ENCODE peak calls at places on chromosomes 5 and 9, in eight cellular contexts. N is cardiac fibroblast, A is suprapubic skin, W is fibroblast of pulmonary artery, X is K562, J is endodermal cell, I is heart right ventricle, F is tibial artery. B is an unnamed sample.

GRCh38 chr5:369151-369939 is 47.8 kb downstream of the AHRR start:
- DNase-seq in N (no peak), X (no peak), F (peak), W (no peak), J (peak), A (no peak), I (no peak), B (no peak)

GRCh38 chr9:129221979-129222635 is 44.0 kb upstream of the IER5L start:
- DNase-seq in X (no peak), J (peak), F (no peak), W (no peak), N (no peak), I (no peak), A (no peak), B (no peak)

GRCh38 chr5:123705741-123706140 is 193.8 kb downstream of the CSNK1G3 start:
- DNase-seq in X (no peak), N (peak), J (no peak), W (peak), F (no peak), I (no peak), A (no peak), B (no peak)

GRCh38 chr5:78574157-78574673 is 74.4 kb downstream of the LHFPL2 start:
- DNase-seq in N (peak), W (no peak), J (no peak), I (no peak), X (no peak), F (no peak), A (no peak), B (no peak)

GRCh38 chr5:38666668-38667498 is 110.4 kb upstream of the LIFR start:
- DNase-seq in N (peak), A (no peak), F (peak), X (peak), I (peak), J (peak), W (peak), B (no peak)

GRCh38 chr5:127907907-127908306 is 175.7 kb upstream of the SLC12A2 start:
- DNase-seq in I (no peak), W (no peak), N (no peak), X (no peak), F (no peak), A (no peak), J (no peak), B (no peak)

GRCh38 chr9:94174164-94174563 is 84.9 kb upstream of the ZNF169 start:
- DNase-seq in J (no peak), A (no peak), W (no peak), F (no peak), X (no peak), N (no peak), I (no peak), B (no peak)

GRCh38 chr5:142322747-142323479 is 1.9 kb downstream of the SPRY4 start:
- DNase-seq in F (peak), X (no peak), J (peak), A (no peak), N (peak), W (peak), I (no peak), B (no peak)

GRCh38 chr5:83036991-83037390 is 40.2 kb downstream of the TMEM167A start:
- DNase-seq in W (no peak), J (no peak), N (peak), F (no peak), I (no peak), A (no peak), X (no peak), B (peak)

GRCh38 chr5:135456238-135457099 is 4.3 kb upstream of the TIFAB start:
- DNase-seq in F (peak), N (peak), I (no peak), X (peak), J (no peak), W (peak), A (no peak), B (no peak)

GRCh38 chr9:10586407-10586806 is 26.4 kb downstream of the PTPRD start:
- DNase-seq in X (no peak), N (no peak), A (no peak), W (no peak), J (no peak), I (no peak), F (no peak), B (no peak)

GRCh38 chr9:69615880-69616279 is 56.3 kb downstream of the APBA1 start:
- DNase-seq in W (no peak), F (no peak), X (no peak), I (no peak), A (no peak), N (no peak), J (no peak), B (no peak)

GRCh38 chr9:20307662-20308061 is 314.6 kb downstream of the MLLT3 start:
- DNase-seq in A (no peak), I (no peak), F (no peak), N (no peak), J (peak), W (no peak), X (no peak), B (no peak)

GRCh38 chr5:168251308-168251707 is 40.1 kb upstream of the WWC1 start:
- DNase-seq in A (no peak), J (no peak), F (no peak), X (no peak), I (no peak), N (no peak), W (no peak), B (no peak)

GRCh38 chr5:10518352-10518751 is 45.5 kb upstream of the ANKRD33B start:
- DNase-seq in X (no peak), N (peak), I (no peak), F (no peak), W (peak), J (no peak), A (no peak), B (no peak)

GRCh38 chr5:6772886-6773285 is 59.7 kb downstream of the TENT4A start:
- DNase-seq in X (no peak), J (no peak), W (no peak), A (peak), I (no peak), F (no peak), N (no peak), B (no peak)

GRCh38 chr9:9552665-9553064 is 1060.1 kb downstream of the PTPRD start:
- DNase-seq in J (no peak), F (no peak), A (no peak), X (no peak), W (no peak), N (no peak), I (no peak), B (no peak)

GRCh38 chr5:34563269-34563668 is 92.9 kb upstream of the RAI14 start:
- DNase-seq in F (no peak), W (no peak), X (no peak), N (no peak), I (no peak), A (no peak), J (no peak), B (no peak)

GRCh38 chr9:65409471-65409980 is 124.5 kb upstream of the FOXD4L5 start:
- DNase-seq in F (no peak), J (no peak), W (no peak), X (no peak), A (no peak), N (no peak), I (no peak), B (no peak)

GRCh38 chr9:138044485-138045383 is 167.2 kb downstream of the CACNA1B start:
- DNase-seq in A (peak), J (no peak), W (no peak), N (no peak), I (no peak), X (no peak), F (no peak), B (no peak)

GRCh38 chr9:93677061-93677571 is 100.7 kb downstream of the PHF2 start:
- DNase-seq in X (no peak), I (no peak), A (peak), N (no peak), F (peak), W (no peak), J (peak), B (no peak)

GRCh38 chr9:133487331-133487725 is 8.4 kb upstream of the SLC2A6 start:
- DNase-seq in F (no peak), J (no peak), X (no peak), A (no peak), W (no peak), I (no peak), N (no peak), B (no peak)

GRCh38 chr5:14472986-14473567 is 108.5 kb upstream of the OTULINL start:
- DNase-seq in W (peak), A (no peak), X (no peak), J (no peak), N (peak), F (no peak), I (no peak), B (peak)

GRCh38 chr5:107670927-107671741 is at the start of gene EFNA5:
- DNase-seq in F (peak), W (peak), N (peak), A (peak), X (no peak), J (peak), I (peak), B (no peak)

DNA sequence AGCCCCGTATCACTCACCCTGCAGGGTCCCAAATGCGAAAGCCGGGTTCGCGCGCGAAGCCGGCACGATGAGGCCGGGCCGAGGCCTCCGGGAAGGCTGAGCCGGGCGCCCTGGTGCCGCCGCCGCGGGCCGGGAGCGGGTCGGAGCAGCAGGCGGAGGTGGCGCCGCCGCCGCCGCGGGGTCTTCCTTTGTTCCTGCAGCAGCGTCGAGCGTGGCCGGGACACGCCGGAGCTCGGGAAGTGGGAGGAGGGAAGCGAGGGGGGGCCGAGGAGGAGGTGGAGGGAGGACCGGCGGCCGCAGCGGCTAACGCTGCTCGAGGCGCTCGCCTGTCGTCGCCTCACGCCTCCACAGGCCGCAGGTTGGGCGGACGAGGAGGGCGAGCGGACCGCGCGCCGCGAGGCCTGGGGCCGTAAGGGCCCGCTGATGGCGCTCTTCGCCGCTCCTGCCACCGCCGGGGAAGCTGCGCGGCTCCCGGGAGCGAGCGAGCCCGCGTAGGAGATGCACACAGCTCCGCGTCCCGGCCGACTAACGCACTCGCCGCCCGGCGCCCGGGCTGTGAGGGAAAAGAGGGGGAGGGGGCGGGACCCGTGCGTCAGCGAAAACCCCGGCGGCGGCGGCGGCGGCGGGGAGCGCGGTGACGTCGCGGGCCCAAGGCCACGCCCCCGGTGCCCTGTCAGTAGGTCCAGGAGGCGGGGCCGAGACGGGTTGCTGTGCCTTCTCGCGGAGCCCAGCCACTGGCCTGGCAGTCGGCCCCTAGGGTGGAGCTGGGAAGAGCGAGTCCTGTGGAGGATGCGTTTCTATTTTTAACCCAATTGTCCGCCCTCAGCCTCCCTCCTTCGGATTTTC is at the start of gene ZFAND5:
- DNase-seq in F (peak), N (peak), W (peak), I (peak), X (peak), J (peak), A (peak), B (peak)
- TF ChIP-seq CTCF in F (no peak), N (no peak), W (no peak), I (no peak), X (no peak), J (no peak), A (no peak), B (no peak)

DNA sequence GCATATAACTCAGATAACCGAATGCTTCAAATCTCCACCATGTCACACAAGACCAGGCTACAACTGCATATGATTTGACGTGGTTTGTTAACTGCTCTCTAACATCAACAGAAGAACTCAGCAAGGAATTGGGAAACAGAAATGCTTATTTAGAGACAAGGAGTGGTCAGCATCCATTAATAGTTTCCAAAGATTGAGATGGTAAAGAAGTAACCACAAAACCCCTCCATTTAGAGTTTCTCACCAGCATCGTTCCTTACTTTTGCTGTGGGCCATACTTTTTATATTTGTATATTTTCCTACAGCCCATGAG is 25.2 kb downstream of the DPYSL3 start:
- DNase-seq in N (no peak), W (no peak), X (no peak), I (no peak), F (no peak), A (no peak), J (no peak), B (no peak)
- H3K4me3 ChIP-seq in N (no peak), W (no peak), X (no peak), I (no peak), F (peak), A (no peak), J (no peak), B (no peak)

DNA sequence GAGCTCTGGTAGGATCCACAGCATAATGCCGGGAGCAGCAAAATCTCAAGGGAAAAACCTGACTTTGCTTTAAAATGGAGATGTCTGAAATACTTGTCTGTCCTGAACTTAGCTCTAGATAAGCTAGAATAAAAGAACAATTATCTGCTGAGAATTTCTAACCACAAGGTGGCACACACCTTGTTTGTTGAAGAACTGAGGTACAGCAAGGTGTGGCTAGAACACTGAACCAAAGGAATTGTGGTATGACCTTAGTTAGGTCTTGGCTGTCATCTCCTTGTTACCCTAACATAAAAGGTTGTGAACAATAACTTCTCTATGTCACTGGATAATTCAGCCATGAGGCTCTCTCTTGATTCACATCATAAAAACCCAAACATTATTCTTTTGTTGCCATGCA is 72.3 kb upstream of the ANXA1 start:
- DNase-seq in N (no peak), W (no peak), F (no peak), I (no peak), J (no peak), X (no peak), A (no peak), B (no peak)
- TF ChIP-seq CTCF in N (no peak), W (no peak), F (no peak), I (no peak), J (peak), X (no peak), A (no peak), B (peak)

GRCh38 chr5:20276061-20276958 is 288.3 kb upstream of the CDH18 start:
- DNase-seq in F (no peak), N (peak), X (no peak), A (no peak), J (peak), W (peak), I (no peak), B (no peak)

DNA sequence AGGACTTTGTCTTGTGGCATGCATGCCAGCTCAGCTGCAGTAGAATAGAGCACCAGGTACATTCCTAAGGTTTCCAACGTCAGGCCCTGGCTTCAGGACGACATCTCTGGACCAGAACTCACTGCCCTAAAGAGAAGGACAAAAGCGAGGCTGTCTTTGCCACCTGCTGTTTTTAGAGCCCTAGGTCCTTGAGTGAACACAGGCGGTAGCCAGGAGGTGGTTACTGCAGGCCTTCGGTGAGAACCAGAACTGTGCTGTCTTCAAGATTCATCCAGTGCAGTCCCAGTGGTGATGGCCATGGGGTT is 288.9 kb upstream of the CDH18 start:
- DNase-seq in I (no peak), A (no peak), W (no peak), J (peak), X (no peak), F (no peak), N (no peak), B (no peak)
- H3K4me3 ChIP-seq in I (no peak), A (no peak), W (no peak), J (no peak), X (no peak), F (no peak), N (no peak), B (no peak)

GRCh38 chr5:45697211-45697610 is 1.0 kb upstream of the HCN1 start:
- DNase-seq in J (no peak), I (no peak), F (no peak), X (no peak), N (no peak), W (no peak), A (no peak), B (no peak)

GRCh38 chr5:45695680-45696093 is 493 bp downstream of the HCN1 start:
- DNase-seq in I (no peak), J (peak), A (no peak), W (no peak), N (no peak), X (no peak), F (no peak), B (no peak)

GRCh38 chr5:45695011-45695667 is 1.0 kb downstream of the HCN1 start:
- DNase-seq in N (no peak), X (no peak), F (no peak), J (peak), A (no peak), I (no peak), W (no peak), B (no peak)

GRCh38 chr5:45694255-45694834 is 1.8 kb downstream of the HCN1 start:
- DNase-seq in A (no peak), W (peak), F (no peak), J (peak), X (no peak), I (no peak), N (no peak), B (no peak)

GRCh38 chr5:45696206-45696836 is at the start of gene HCN1:
- DNase-seq in F (peak), N (peak), I (peak), A (peak), X (peak), J (peak), W (peak), B (peak)
- TF ChIP-seq CTCF in F (peak), N (peak), I (peak), A (no peak), X (peak), J (peak), W (peak), B (peak)